ENCODE peak calls at places on chromosome 5, in four cellular contexts. One of them, this sample, is unnamed.

GRCh38 chr5:53261245-53261644 is 151.7 kb upstream of the MOCS2 start:
- DNase-seq in cerebellar cortex: no peak
- DNase-seq in activated T-helper 1 cell treated with anti-CD3 and anti-CD28 coated beads, Interleukin-12 subunit alpha, Interleukin-12 subunit beta, Interleukin-2, Interleukin-4 antibody, amounts not matched to agents 30 ng/mL and 10 ng/mL and 1 ng/mL, durations not matched to agents 14 hours and 24 hours and 36 hours: no peak
- DNase-seq in AG08395: no peak
- DNase-seq in this sample: no peak

GRCh38 chr5:154476343-154477213 is 1.4 kb downstream of the HAND1 start:
- DNase-seq in cerebellar cortex: no peak
- DNase-seq in activated T-helper 1 cell treated with anti-CD3 and anti-CD28 coated beads, Interleukin-12 subunit alpha, Interleukin-12 subunit beta, Interleukin-2, Interleukin-4 antibody, amounts not matched to agents 30 ng/mL and 10 ng/mL and 1 ng/mL, durations not matched to agents 14 hours and 24 hours and 36 hours: no peak
- DNase-seq in AG08395: no peak
- DNase-seq in this sample: no peak

GRCh38 chr5:84384604-84385575 is at the start of gene EDIL3:
- DNase-seq in activated T-helper 1 cell treated with anti-CD3 and anti-CD28 coated beads, Interleukin-12 subunit alpha, Interleukin-12 subunit beta, Interleukin-2, Interleukin-4 antibody, amounts not matched to agents 30 ng/mL and 10 ng/mL and 1 ng/mL, durations not matched to agents 14 hours and 24 hours and 36 hours: no peak
- DNase-seq in AG08395: no peak
- DNase-seq in cerebellar cortex: peak
- DNase-seq in this sample: no peak

GRCh38 chr5:821504-821903 is 29.3 kb downstream of the ZDHHC11 start:
- DNase-seq in AG08395: no peak
- DNase-seq in activated T-helper 1 cell treated with anti-CD3 and anti-CD28 coated beads, Interleukin-12 subunit alpha, Interleukin-12 subunit beta, Interleukin-2, Interleukin-4 antibody, amounts not matched to agents 30 ng/mL and 10 ng/mL and 1 ng/mL, durations not matched to agents 14 hours and 24 hours and 36 hours: no peak
- DNase-seq in cerebellar cortex: peak
- DNase-seq in this sample: no peak

GRCh38 chr5:127097288-127097687 is 24.0 kb upstream of the C5orf63 start:
- DNase-seq in cerebellar cortex: no peak
- DNase-seq in activated T-helper 1 cell treated with anti-CD3 and anti-CD28 coated beads, Interleukin-12 subunit alpha, Interleukin-12 subunit beta, Interleukin-2, Interleukin-4 antibody, amounts not matched to agents 30 ng/mL and 10 ng/mL and 1 ng/mL, durations not matched to agents 14 hours and 24 hours and 36 hours: no peak
- DNase-seq in AG08395: no peak
- DNase-seq in this sample: no peak

GRCh38 chr5:55226027-55226933 is 835 bp downstream of the MCIDAS start:
- DNase-seq in cerebellar cortex: peak
- DNase-seq in activated T-helper 1 cell treated with anti-CD3 and anti-CD28 coated beads, Interleukin-12 subunit alpha, Interleukin-12 subunit beta, Interleukin-2, Interleukin-4 antibody, amounts not matched to agents 30 ng/mL and 10 ng/mL and 1 ng/mL, durations not matched to agents 14 hours and 24 hours and 36 hours: no peak
- DNase-seq in AG08395: no peak
- DNase-seq in this sample: peak

GRCh38 chr5:36436306-36436705 is 134.6 kb upstream of the RANBP3L start:
- DNase-seq in AG08395: no peak
- DNase-seq in cerebellar cortex: no peak
- DNase-seq in activated T-helper 1 cell treated with anti-CD3 and anti-CD28 coated beads, Interleukin-12 subunit alpha, Interleukin-12 subunit beta, Interleukin-2, Interleukin-4 antibody, amounts not matched to agents 30 ng/mL and 10 ng/mL and 1 ng/mL, durations not matched to agents 14 hours and 24 hours and 36 hours: no peak
- DNase-seq in this sample: no peak

GRCh38 chr5:61678966-61679365 is 346.9 kb downstream of the ZSWIM6 start:
- DNase-seq in AG08395: no peak
- DNase-seq in cerebellar cortex: no peak
- DNase-seq in activated T-helper 1 cell treated with anti-CD3 and anti-CD28 coated beads, Interleukin-12 subunit alpha, Interleukin-12 subunit beta, Interleukin-2, Interleukin-4 antibody, amounts not matched to agents 30 ng/mL and 10 ng/mL and 1 ng/mL, durations not matched to agents 14 hours and 24 hours and 36 hours: no peak
- DNase-seq in this sample: no peak

GRCh38 chr5:52481216-52481615 is 306.5 kb upstream of the ITGA1 start:
- DNase-seq in AG08395: no peak
- DNase-seq in activated T-helper 1 cell treated with anti-CD3 and anti-CD28 coated beads, Interleukin-12 subunit alpha, Interleukin-12 subunit beta, Interleukin-2, Interleukin-4 antibody, amounts not matched to agents 30 ng/mL and 10 ng/mL and 1 ng/mL, durations not matched to agents 14 hours and 24 hours and 36 hours: no peak
- DNase-seq in cerebellar cortex: no peak
- DNase-seq in this sample: no peak

GRCh38 chr5:92508271-92508670 is 1072.7 kb downstream of the NR2F1-AS1 start:
- DNase-seq in AG08395: no peak
- DNase-seq in activated T-helper 1 cell treated with anti-CD3 and anti-CD28 coated beads, Interleukin-12 subunit alpha, Interleukin-12 subunit beta, Interleukin-2, Interleukin-4 antibody, amounts not matched to agents 30 ng/mL and 10 ng/mL and 1 ng/mL, durations not matched to agents 14 hours and 24 hours and 36 hours: no peak
- DNase-seq in cerebellar cortex: no peak
- DNase-seq in this sample: no peak

GRCh38 chr5:152262667-152263066 is 142.4 kb downstream of the NMUR2 start:
- DNase-seq in activated T-helper 1 cell treated with anti-CD3 and anti-CD28 coated beads, Interleukin-12 subunit alpha, Interleukin-12 subunit beta, Interleukin-2, Interleukin-4 antibody, amounts not matched to agents 30 ng/mL and 10 ng/mL and 1 ng/mL, durations not matched to agents 14 hours and 24 hours and 36 hours: no peak
- DNase-seq in AG08395: no peak
- DNase-seq in cerebellar cortex: no peak
- DNase-seq in this sample: no peak

GRCh38 chr5:1749346-1750124 is 50.1 kb downstream of the MRPL36 start:
- DNase-seq in AG08395: no peak
- DNase-seq in cerebellar cortex: no peak
- DNase-seq in activated T-helper 1 cell treated with anti-CD3 and anti-CD28 coated beads, Interleukin-12 subunit alpha, Interleukin-12 subunit beta, Interleukin-2, Interleukin-4 antibody, amounts not matched to agents 30 ng/mL and 10 ng/mL and 1 ng/mL, durations not matched to agents 14 hours and 24 hours and 36 hours: no peak
- DNase-seq in this sample: no peak

GRCh38 chr5:160835818-160836528 is 16.0 kb downstream of the ATP10B start:
- DNase-seq in activated T-helper 1 cell treated with anti-CD3 and anti-CD28 coated beads, Interleukin-12 subunit alpha, Interleukin-12 subunit beta, Interleukin-2, Interleukin-4 antibody, amounts not matched to agents 30 ng/mL and 10 ng/mL and 1 ng/mL, durations not matched to agents 14 hours and 24 hours and 36 hours: no peak
- DNase-seq in AG08395: no peak
- DNase-seq in cerebellar cortex: no peak
- DNase-seq in this sample: no peak

GRCh38 chr5:151020304-151021031 is at the start of gene GPX3:
- DNase-seq in cerebellar cortex: peak
- DNase-seq in activated T-helper 1 cell treated with anti-CD3 and anti-CD28 coated beads, Interleukin-12 subunit alpha, Interleukin-12 subunit beta, Interleukin-2, Interleukin-4 antibody, amounts not matched to agents 30 ng/mL and 10 ng/mL and 1 ng/mL, durations not matched to agents 14 hours and 24 hours and 36 hours: no peak
- DNase-seq in AG08395: peak
- DNase-seq in this sample: no peak

GRCh38 chr5:76041863-76042262 is 41.3 kb upstream of the SV2C start:
- DNase-seq in AG08395: no peak
- DNase-seq in activated T-helper 1 cell treated with anti-CD3 and anti-CD28 coated beads, Interleukin-12 subunit alpha, Interleukin-12 subunit beta, Interleukin-2, Interleukin-4 antibody, amounts not matched to agents 30 ng/mL and 10 ng/mL and 1 ng/mL, durations not matched to agents 14 hours and 24 hours and 36 hours: no peak
- DNase-seq in cerebellar cortex: no peak
- DNase-seq in this sample: no peak

GRCh38 chr5:73596705-73597328 is 29.2 kb upstream of the ARHGEF28 start:
- DNase-seq in activated T-helper 1 cell treated with anti-CD3 and anti-CD28 coated beads, Interleukin-12 subunit alpha, Interleukin-12 subunit beta, Interleukin-2, Interleukin-4 antibody, amounts not matched to agents 30 ng/mL and 10 ng/mL and 1 ng/mL, durations not matched to agents 14 hours and 24 hours and 36 hours: no peak
- DNase-seq in cerebellar cortex: peak
- DNase-seq in AG08395: no peak
- DNase-seq in this sample: peak

This sample was measured in GDM1.